ENCODE peak calls at places on chromosomes 6 and 20, in four cellular contexts. P is AG10803, O is HFFc6, H is right lobe of liver. V is an unnamed sample.

GRCh38 chr6:4812068-4812467 is 35.9 kb downstream of the CDYL start:
- DNase-seq in P (no peak), O (peak; percentile 13), H (no peak), V (no peak)

GRCh38 chr6:154520280-154520679 is 9.8 kb upstream of the CNKSR3 start:
- DNase-seq in P (no peak), O (no peak), H (no peak), V (no peak)

GRCh38 chr20:11473971-11474370 is 443.7 kb upstream of the BTBD3 start:
- DNase-seq in P (no peak), O (no peak), H (no peak), V (no peak)

GRCh38 chr20:44411020-44411756 is 55.7 kb downstream of the HNF4A start:
- DNase-seq in P (no peak), O (no peak), H (peak; percentile 86), V (no peak)

GRCh38 chr20:18794428-18794787 is 19.2 kb upstream of the SCP2D1 start:
- DNase-seq in P (no peak), O (no peak), H (no peak), V (no peak)

GRCh38 chr6:108781419-108782110 is 66.7 kb upstream of the ARMC2 start:
- DNase-seq in P (peak; percentile 29), O (no peak), H (no peak), V (no peak)

GRCh38 chr6:324729-325125 is 32.4 kb downstream of the DUSP22 start:
- DNase-seq in P (no peak), O (no peak), H (no peak), V (no peak)

GRCh38 chr20:38630727-38631126 is 29.1 kb downstream of the ARHGAP40 start:
- DNase-seq in P (no peak), O (no peak), H (no peak), V (no peak)

GRCh38 chr6:113445201-113445600 is 411.9 kb upstream of the MARCKS start:
- DNase-seq in P (no peak), O (no peak), H (no peak), V (no peak)

GRCh38 chr20:12715371-12715770 is 293.4 kb upstream of the SPTLC3 start:
- DNase-seq in P (no peak), O (no peak), H (no peak), V (no peak)

GRCh38 chr6:149545258-149545753 is 537 bp downstream of the PPIL4 start:
- DNase-seq in P (peak; percentile 75), O (peak; percentile 80), H (peak; percentile 31), V (no peak)

GRCh38 chr20:57498425-57499400 is 26.2 kb downstream of the CTCFL start:
- DNase-seq in P (peak; percentile 21), O (peak; percentile 35), H (no peak), V (no peak)

GRCh38 chr6:28884423-28885148 is 39.2 kb downstream of the TRIM27 start:
- DNase-seq in P (no peak), O (no peak), H (no peak), V (no peak)

GRCh38 chr6:28206527-28207243 is 18.4 kb upstream of the ZSCAN9 start:
- DNase-seq in P (peak; percentile 12), O (no peak), H (no peak), V (no peak)

GRCh38 chr6:9943026-9943425 is 471.8 kb downstream of the TFAP2A start:
- DNase-seq in P (no peak), O (no peak), H (no peak), V (no peak)

GRCh38 chr20:38700926-38701325 is 23.4 kb upstream of the SLC32A1 start:
- DNase-seq in P (no peak), O (no peak), H (no peak), V (no peak)

GRCh38 chr6:165519316-165519715 is 143.7 kb downstream of the PDE10A start:
- DNase-seq in P (no peak), O (no peak), H (no peak), V (no peak)

GRCh38 chr6:38525888-38526287 is 113.8 kb downstream of the BTBD9 start:
- DNase-seq in P (no peak), O (no peak), H (no peak), V (no peak)

GRCh38 chr6:14763139-14763538 is 482.7 kb upstream of the JARID2 start:
- DNase-seq in P (peak; percentile 39), O (peak; percentile 32), H (peak; percentile 30), V (no peak)

GRCh38 chr6:98633886-98634285 is 200.5 kb upstream of the POU3F2 start:
- DNase-seq in P (no peak), O (no peak), H (no peak), V (no peak)

GRCh38 chr6:152635949-152636674 is 1.1 kb downstream of the SYNE1 start:
- DNase-seq in P (peak; percentile 34), O (no peak), H (peak; percentile 20), V (no peak)

GRCh38 chr20:57724610-57725405 is 15.0 kb upstream of the PMEPA1 start:
- DNase-seq in P (no peak), O (no peak), H (no peak), V (no peak)

DNA sequence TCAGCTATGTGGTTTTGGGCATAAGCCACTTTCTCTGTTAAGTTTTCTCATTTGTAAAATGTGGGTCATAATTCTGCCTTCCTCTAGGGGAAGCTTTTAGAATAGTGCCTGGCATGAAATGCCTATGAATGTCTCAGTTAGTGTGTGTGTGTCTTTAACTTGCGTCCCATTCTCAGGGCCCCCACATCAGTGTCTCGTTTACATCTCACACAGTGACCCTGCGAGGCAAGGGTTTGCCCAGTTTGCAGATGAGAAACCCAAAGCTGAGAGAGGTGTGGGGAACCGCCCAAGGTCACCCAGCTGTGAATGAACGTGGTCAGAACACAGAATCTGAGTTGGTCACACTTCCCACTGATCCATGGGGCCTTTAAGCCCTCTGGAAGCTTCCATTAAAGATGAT is 14.1 kb downstream of the DYNLRB1 start:
- DNase-seq in P (no peak), O (no peak), H (no peak), V (no peak)
- TF ChIP-seq CTCF in P (no peak), O (no peak), H (no peak), V (no peak)

GRCh38 chr6:35955521-35955920 is 34.6 kb upstream of the SRPK1 start:
- DNase-seq in P (no peak), O (no peak), H (no peak), V (no peak)

GRCh38 chr6:35954335-35954734 is 33.4 kb upstream of the SRPK1 start:
- DNase-seq in P (no peak), O (no peak), H (no peak), V (no peak)

GRCh38 chr6:35960192-35960591 is 39.3 kb upstream of the SRPK1 start:
- DNase-seq in P (no peak), O (peak; percentile 16), H (no peak), V (no peak)

GRCh38 chr6:35955071-35955470 is 34.2 kb upstream of the SRPK1 start:
- DNase-seq in P (no peak), O (peak; percentile 36), H (no peak), V (no peak)

GRCh38 chr6:35955970-35956369 is 35.1 kb upstream of the SRPK1 start:
- DNase-seq in P (no peak), O (no peak), H (no peak), V (no peak)
- TF ChIP-seq CTCF in P (peak; percentile 15), O (peak; percentile 45), H (peak; percentile 11), V (peak; percentile 39)

GRCh38 chr6:33323623-33323948 is 6.0 kb upstream of the ZBTB22 start:
- DNase-seq in P (no peak), O (no peak), H (no peak), V (no peak)
- TF ChIP-seq CTCF in P (no peak), O (no peak), H (no peak), V (no peak)

GRCh38 chr20:41848180-41848579 is 230.0 kb upstream of the CHD6 start:
- DNase-seq in P (no peak), O (no peak), H (no peak), V (no peak)
- TF ChIP-seq CTCF in P (no peak), O (peak; percentile 23), H (peak; percentile 29), V (peak; percentile 17)

GRCh38 chr6:119237177-119237715 is 112.3 kb downstream of the MAN1A1 start:
- DNase-seq in P (peak; percentile 14), O (no peak), H (no peak), V (no peak)
- TF ChIP-seq CTCF in P (no peak), O (no peak), H (no peak), V (no peak)

GRCh38 chr6:45500924-45501816 is 123.4 kb upstream of the SUPT3H start:
- DNase-seq in P (no peak), O (no peak), H (no peak), V (no peak)
- TF ChIP-seq CTCF in P (peak; percentile 9), O (no peak), H (no peak), V (peak; percentile 12)

GRCh38 chr6:150686566-150686965 is 86.9 kb downstream of the PLEKHG1 start:
- DNase-seq in P (no peak), O (no peak), H (no peak), V (no peak)
- TF ChIP-seq CTCF in P (no peak), O (no peak), H (no peak), V (no peak)

GRCh38 chr6:2989332-2990178 is 10.1 kb upstream of the NQO2 start:
- DNase-seq in P (peak; percentile 99), O (peak; percentile 97), H (peak; percentile 71), V (no peak)
- TF ChIP-seq CTCF in P (no peak), O (peak; percentile 54), H (peak; percentile 36), V (no peak)

V was measured in D721Med.